ENCODE peak calls at places on chromosomes 16 and 17, in six cellular contexts. U is H1, I is NT2/D1, R is SK-N-SH, B is GM12878, G is HepG2. Q is an unnamed sample.

GRCh38 chr16:29700253-29700987 is 21.4 kb downstream of the QPRT start:
- DNase-seq in U (no peak), I (peak), R (peak), B (no peak), G (peak), Q (peak)

GRCh38 chr16:81401035-81401950 is 43.3 kb upstream of the CMIP start:
- DNase-seq in U (no peak), I (no peak), R (no peak), B (no peak), G (peak), Q (peak)

GRCh38 chr17:71633391-71633849 is 487.4 kb upstream of the SOX9 start:
- DNase-seq in U (no peak), I (no peak), R (no peak), B (no peak), G (no peak), Q (peak)

GRCh38 chr16:57834936-57835335 is 32.6 kb upstream of the KIFC3 start:
- DNase-seq in U (no peak), I (no peak), R (no peak), B (no peak), G (no peak), Q (no peak)

GRCh38 chr16:70258946-70259345 is 7.2 kb upstream of the EXOSC6 start:
- DNase-seq in U (no peak), I (no peak), R (no peak), B (no peak), G (no peak), Q (no peak)

GRCh38 chr17:7355053-7355452 is at the start of gene TMEM95:
- DNase-seq in U (no peak), I (no peak), R (no peak), B (no peak), G (no peak), Q (no peak)

GRCh38 chr17:5893741-5894140 is 176.4 kb upstream of the WSCD1 start:
- DNase-seq in U (no peak), I (no peak), R (no peak), B (no peak), G (no peak), Q (no peak)

GRCh38 chr16:57475711-57476339 is 10.5 kb downstream of the DOK4 start:
- DNase-seq in U (peak), I (peak), R (peak), B (no peak), G (peak), Q (peak)

GRCh38 chr17:1485748-1486376 is 6.6 kb downstream of the MYO1C start:
- DNase-seq in U (no peak), I (no peak), R (peak), B (no peak), G (no peak), Q (no peak)

GRCh38 chr16:78478267-78478821 is 378.9 kb downstream of the WWOX start:
- DNase-seq in U (peak), I (no peak), R (peak), B (no peak), G (no peak), Q (no peak)

GRCh38 chr16:8862309-8863130 is 6.3 kb downstream of the CARHSP1 start:
- DNase-seq in U (no peak), I (no peak), R (no peak), B (no peak), G (no peak), Q (no peak)

GRCh38 chr16:8863594-8864424 is 5.0 kb downstream of the CARHSP1 start:
- DNase-seq in U (no peak), I (no peak), R (no peak), B (no peak), G (peak), Q (no peak)

GRCh38 chr16:8858994-8859912 is 9.6 kb downstream of the CARHSP1 start:
- DNase-seq in U (no peak), I (no peak), R (no peak), B (no peak), G (no peak), Q (no peak)

GRCh38 chr16:8859913-8860881 is 8.6 kb downstream of the CARHSP1 start:
- DNase-seq in U (no peak), I (no peak), R (no peak), B (no peak), G (peak), Q (no peak)

DNA sequence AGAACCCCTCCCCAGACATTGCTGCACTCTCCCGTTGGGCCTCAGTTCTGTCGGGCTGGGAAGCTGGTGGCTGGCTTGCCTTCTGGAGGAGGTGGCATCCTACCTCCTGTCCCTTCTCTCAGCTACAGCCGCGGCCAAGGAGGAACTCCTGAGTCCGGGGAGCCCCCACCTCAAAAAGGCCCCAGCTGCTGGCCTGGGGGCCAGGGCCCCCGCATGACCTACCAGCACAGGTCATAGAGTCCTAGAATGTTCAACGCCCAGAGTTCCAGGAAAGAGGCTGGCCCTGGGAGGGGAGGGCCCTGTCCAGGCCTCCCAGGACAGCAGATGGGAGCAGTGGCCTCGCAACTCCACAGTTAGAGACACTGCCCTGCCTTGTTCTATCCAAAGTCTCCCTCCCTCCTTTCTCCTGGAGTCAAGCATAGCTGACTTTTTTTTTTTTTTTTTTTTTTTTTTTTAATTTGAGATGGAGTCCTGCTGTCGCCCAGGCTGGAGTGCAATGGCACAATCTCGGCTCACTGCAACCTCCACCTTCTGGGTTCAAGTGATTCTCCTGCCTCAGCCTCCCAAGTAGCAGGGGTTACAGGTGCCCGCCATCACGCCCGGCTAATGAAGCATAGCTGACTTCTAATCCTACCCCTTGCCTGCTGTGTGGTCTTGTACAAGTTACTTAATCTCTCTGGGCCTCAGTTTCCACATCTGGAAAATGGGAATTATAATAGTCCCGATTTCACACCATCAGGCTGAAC is 7.1 kb downstream of the CARHSP1 start:
- DNase-seq in U (no peak), I (no peak), R (no peak), B (no peak), G (peak), Q (no peak)
- TF ChIP-seq YY1 in U (no peak), I (no peak), R (no peak), B (no peak), G (no peak), Q (no peak)

DNA sequence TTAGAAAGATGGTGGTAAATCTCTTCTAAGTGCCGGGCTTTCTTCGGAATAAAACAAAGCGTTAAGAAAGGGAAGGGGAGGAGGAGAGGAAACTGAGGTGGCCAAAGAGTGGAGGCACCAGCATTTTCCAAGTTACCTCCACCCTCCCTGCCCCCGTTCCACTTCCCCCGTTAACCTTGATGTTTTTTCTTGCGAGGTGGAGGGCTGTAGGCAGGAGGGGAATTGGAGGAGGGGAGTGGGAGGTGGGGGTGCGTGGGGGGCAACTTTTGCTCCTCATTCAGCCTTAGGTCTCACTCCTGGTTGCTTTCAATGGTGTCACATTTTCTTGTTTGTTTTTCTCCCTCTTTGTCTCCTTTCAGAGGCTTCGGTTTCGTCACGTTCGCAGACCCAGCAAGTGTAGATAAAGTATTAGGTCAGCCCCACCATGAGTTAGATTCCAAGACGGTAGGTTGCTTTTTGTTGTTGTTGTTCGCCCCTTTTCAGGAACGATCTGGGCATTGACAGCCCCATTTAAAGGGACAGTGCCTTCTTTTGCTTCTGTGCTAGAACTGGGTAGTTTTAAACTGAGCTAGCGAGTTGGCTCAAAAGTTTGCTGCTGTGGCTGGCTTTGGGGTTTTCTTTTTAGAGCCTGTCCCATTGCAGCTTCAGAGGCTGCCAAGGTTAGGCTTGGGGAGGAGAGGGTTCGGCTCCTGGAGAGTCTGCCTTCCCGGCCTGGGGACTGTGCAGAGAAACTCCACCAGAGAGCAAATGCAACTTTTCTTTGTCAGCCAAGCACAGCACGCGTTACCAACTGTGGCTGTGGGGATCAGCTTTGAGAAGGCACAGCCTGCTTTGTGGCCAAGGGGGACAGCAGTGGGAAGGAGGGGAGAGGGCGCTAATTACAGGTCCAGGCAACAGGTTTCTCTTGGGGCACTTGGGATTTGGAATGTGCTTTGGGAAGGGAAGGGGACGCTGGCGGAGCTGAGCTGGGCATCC is 1.9 kb downstream of the MSI2 start:
- DNase-seq in U (no peak), I (no peak), R (no peak), B (no peak), G (peak), Q (no peak)
- TF ChIP-seq YY1 in U (no peak), I (no peak), R (no peak), B (no peak), G (no peak), Q (no peak)

GRCh38 chr16:71845639-71846431 is at the start of gene ATXN1L:
- DNase-seq in U (peak), I (peak), R (peak), B (peak), G (peak), Q (peak)
- TF ChIP-seq YY1 in U (peak), I (no peak), R (peak), B (peak), G (peak), Q (peak)

DNA sequence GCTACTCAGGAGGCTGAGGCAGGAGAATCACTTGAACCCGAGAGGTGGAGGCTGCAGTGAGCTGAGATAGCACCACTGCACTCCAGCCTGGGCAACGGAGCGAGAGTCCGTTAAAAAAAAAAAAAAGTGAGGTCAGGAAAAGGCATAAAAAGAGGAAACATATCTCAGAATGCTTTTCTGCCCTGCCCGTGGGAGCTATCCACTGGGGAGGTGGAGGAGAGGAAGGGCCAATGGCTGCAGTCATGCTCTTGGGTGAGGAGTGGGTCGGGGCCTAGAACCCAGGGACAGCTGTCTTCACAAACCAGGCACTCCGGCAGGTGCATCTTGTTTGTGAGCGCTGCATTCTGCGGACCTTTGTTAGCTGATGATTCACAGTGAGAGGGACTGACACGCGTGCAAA is 60.0 kb upstream of the CDC42EP4 start:
- DNase-seq in U (no peak), I (no peak), R (no peak), B (no peak), G (no peak), Q (no peak)
- TF ChIP-seq YY1 in U (no peak), I (no peak), R (no peak), B (no peak), G (no peak), Q (no peak)

GRCh38 chr17:22490399-22490798 is 798.1 kb downstream of the KCNJ18 start:
- DNase-seq in U (no peak), I (no peak), R (no peak), B (no peak), G (no peak), Q (no peak)
- TF ChIP-seq YY1 in U (no peak), I (no peak), R (no peak), B (no peak), G (no peak), Q (no peak)

DNA sequence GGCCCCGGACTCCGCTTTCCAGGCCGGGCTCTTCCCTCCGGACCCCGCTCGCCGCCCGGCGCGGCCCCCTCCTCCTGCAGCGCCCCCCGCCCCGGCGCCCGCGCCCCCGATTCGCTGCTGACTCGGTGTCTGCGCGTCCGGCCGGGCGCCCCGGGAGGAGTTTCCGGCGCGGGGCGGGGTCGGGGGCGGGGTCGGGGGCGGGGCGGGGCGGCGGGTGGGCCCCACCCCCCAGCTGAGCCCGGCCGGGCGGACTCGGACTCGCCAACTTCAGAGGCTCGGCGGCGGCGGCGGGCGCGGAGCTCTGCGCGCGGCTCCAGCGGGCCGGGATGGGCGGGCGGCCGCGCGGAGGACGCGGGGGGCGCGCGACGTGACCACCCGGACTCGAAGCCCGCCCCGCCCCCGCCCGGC is at the start of gene METRNL:
- DNase-seq in U (no peak), I (peak), R (peak), B (no peak), G (no peak), Q (no peak)
- TF ChIP-seq YY1 in U (no peak), I (no peak), R (no peak), B (no peak), G (no peak), Q (no peak)

GRCh38 chr16:51184702-51185433 is 33.8 kb upstream of the SALL1 start:
- DNase-seq in U (no peak), I (no peak), R (no peak), B (no peak), G (no peak), Q (no peak)
- TF ChIP-seq YY1 in U (no peak), I (no peak), R (no peak), B (no peak), G (no peak), Q (no peak)

Q was measured in HCT116.